ENCODE peak calls at places on chromosome 14, in nine cellular contexts. One of them, this sample, is unnamed.

GRCh38 chr14:20415723-20416622 is 2.7 kb upstream of the TEP1 start:
- DNase-seq in frontal cortex: no peak
- DNase-seq in stimulated activated CD4-positive, alpha-beta T cell treated with anti-CD3 and anti-CD28 coated beads, TNF-alpha, amount 100 ng/mL, for 48 hours: no peak
- DNase-seq in cortex of kidney: no peak
- DNase-seq in NAMALWA: peak; percentile 89
- DNase-seq in stimulated activated CD8-positive, alpha-beta memory T cell treated with anti-CD3 and anti-CD28 coated beads, Interleukin-7, amount 100 ng/mL, for 1 hour: no peak
- DNase-seq in GM13976: peak; percentile 54
- DNase-seq in AG09309: no peak
- DNase-seq in A549: peak; percentile 67
- DNase-seq in this sample: peak; percentile 93

GRCh38 chr14:74516451-74517155 is 23.0 kb downstream of the ISCA2 start:
- DNase-seq in NAMALWA: no peak
- DNase-seq in stimulated activated CD8-positive, alpha-beta memory T cell treated with anti-CD3 and anti-CD28 coated beads, Interleukin-7, amount 100 ng/mL, for 1 hour: no peak
- DNase-seq in stimulated activated CD4-positive, alpha-beta T cell treated with anti-CD3 and anti-CD28 coated beads, TNF-alpha, amount 100 ng/mL, for 48 hours: no peak
- DNase-seq in frontal cortex: no peak
- DNase-seq in GM13976: no peak
- DNase-seq in A549: peak; percentile 24
- DNase-seq in AG09309: no peak
- DNase-seq in cortex of kidney: no peak
- DNase-seq in this sample: no peak

GRCh38 chr14:104827173-104828055 is 26.5 kb downstream of the ZBTB42 start:
- DNase-seq in A549: peak; percentile 76
- DNase-seq in AG09309: no peak
- DNase-seq in NAMALWA: peak; percentile 78
- DNase-seq in stimulated activated CD8-positive, alpha-beta memory T cell treated with anti-CD3 and anti-CD28 coated beads, Interleukin-7, amount 100 ng/mL, for 1 hour: no peak
- DNase-seq in GM13976: peak; percentile 83
- DNase-seq in frontal cortex: no peak
- DNase-seq in stimulated activated CD4-positive, alpha-beta T cell treated with anti-CD3 and anti-CD28 coated beads, TNF-alpha, amount 100 ng/mL, for 48 hours: peak; percentile 52
- DNase-seq in cortex of kidney: no peak
- DNase-seq in this sample: peak; percentile 63

GRCh38 chr14:91348861-91349465 is 68.7 kb downstream of the CCDC88C start:
- DNase-seq in frontal cortex: no peak
- DNase-seq in GM13976: no peak
- DNase-seq in NAMALWA: no peak
- DNase-seq in A549: no peak
- DNase-seq in AG09309: no peak
- DNase-seq in stimulated activated CD8-positive, alpha-beta memory T cell treated with anti-CD3 and anti-CD28 coated beads, Interleukin-7, amount 100 ng/mL, for 1 hour: no peak
- DNase-seq in cortex of kidney: no peak
- DNase-seq in stimulated activated CD4-positive, alpha-beta T cell treated with anti-CD3 and anti-CD28 coated beads, TNF-alpha, amount 100 ng/mL, for 48 hours: no peak
- DNase-seq in this sample: no peak

GRCh38 chr14:94406910-94407309 is 18.5 kb upstream of the SERPINA1 start:
- DNase-seq in cortex of kidney: no peak
- DNase-seq in stimulated activated CD8-positive, alpha-beta memory T cell treated with anti-CD3 and anti-CD28 coated beads, Interleukin-7, amount 100 ng/mL, for 1 hour: no peak
- DNase-seq in A549: no peak
- DNase-seq in stimulated activated CD4-positive, alpha-beta T cell treated with anti-CD3 and anti-CD28 coated beads, TNF-alpha, amount 100 ng/mL, for 48 hours: no peak
- DNase-seq in GM13976: no peak
- DNase-seq in frontal cortex: no peak
- DNase-seq in NAMALWA: no peak
- DNase-seq in AG09309: no peak
- DNase-seq in this sample: no peak

GRCh38 chr14:22748691-22749090 is 17.8 kb upstream of the OXA1L start:
- DNase-seq in AG09309: no peak
- DNase-seq in GM13976: peak; percentile 53
- DNase-seq in A549: no peak
- DNase-seq in stimulated activated CD4-positive, alpha-beta T cell treated with anti-CD3 and anti-CD28 coated beads, TNF-alpha, amount 100 ng/mL, for 48 hours: no peak
- DNase-seq in stimulated activated CD8-positive, alpha-beta memory T cell treated with anti-CD3 and anti-CD28 coated beads, Interleukin-7, amount 100 ng/mL, for 1 hour: no peak
- DNase-seq in NAMALWA: peak; percentile 47
- DNase-seq in frontal cortex: no peak
- DNase-seq in cortex of kidney: no peak
- DNase-seq in this sample: peak; percentile 66

GRCh38 chr14:105315941-105316562 is 1.5 kb downstream of the PACS2 start:
- DNase-seq in NAMALWA: no peak
- DNase-seq in stimulated activated CD4-positive, alpha-beta T cell treated with anti-CD3 and anti-CD28 coated beads, TNF-alpha, amount 100 ng/mL, for 48 hours: no peak
- DNase-seq in GM13976: no peak
- DNase-seq in frontal cortex: peak; percentile 20
- DNase-seq in A549: no peak
- DNase-seq in cortex of kidney: no peak
- DNase-seq in AG09309: no peak
- DNase-seq in stimulated activated CD8-positive, alpha-beta memory T cell treated with anti-CD3 and anti-CD28 coated beads, Interleukin-7, amount 100 ng/mL, for 1 hour: no peak
- DNase-seq in this sample: peak; percentile 39

GRCh38 chr14:94193776-94194175 is 19.7 kb downstream of the PPP4R4 start:
- DNase-seq in AG09309: no peak
- DNase-seq in GM13976: no peak
- DNase-seq in cortex of kidney: no peak
- DNase-seq in A549: no peak
- DNase-seq in frontal cortex: no peak
- DNase-seq in stimulated activated CD4-positive, alpha-beta T cell treated with anti-CD3 and anti-CD28 coated beads, TNF-alpha, amount 100 ng/mL, for 48 hours: no peak
- DNase-seq in stimulated activated CD8-positive, alpha-beta memory T cell treated with anti-CD3 and anti-CD28 coated beads, Interleukin-7, amount 100 ng/mL, for 1 hour: no peak
- DNase-seq in NAMALWA: no peak
- DNase-seq in this sample: no peak

GRCh38 chr14:24514209-24514608 is 6.1 kb upstream of the CMA1 start:
- DNase-seq in NAMALWA: no peak
- DNase-seq in AG09309: no peak
- DNase-seq in stimulated activated CD8-positive, alpha-beta memory T cell treated with anti-CD3 and anti-CD28 coated beads, Interleukin-7, amount 100 ng/mL, for 1 hour: no peak
- DNase-seq in GM13976: no peak
- DNase-seq in frontal cortex: no peak
- DNase-seq in cortex of kidney: no peak
- DNase-seq in A549: no peak
- DNase-seq in stimulated activated CD4-positive, alpha-beta T cell treated with anti-CD3 and anti-CD28 coated beads, TNF-alpha, amount 100 ng/mL, for 48 hours: no peak
- DNase-seq in this sample: no peak

GRCh38 chr14:89252887-89253532 is 164.0 kb downstream of the FOXN3 start:
- DNase-seq in A549: peak; percentile 11
- DNase-seq in AG09309: no peak
- DNase-seq in stimulated activated CD8-positive, alpha-beta memory T cell treated with anti-CD3 and anti-CD28 coated beads, Interleukin-7, amount 100 ng/mL, for 1 hour: no peak
- DNase-seq in stimulated activated CD4-positive, alpha-beta T cell treated with anti-CD3 and anti-CD28 coated beads, TNF-alpha, amount 100 ng/mL, for 48 hours: no peak
- DNase-seq in GM13976: no peak
- DNase-seq in NAMALWA: no peak
- DNase-seq in frontal cortex: peak; percentile 31
- DNase-seq in cortex of kidney: no peak
- DNase-seq in this sample: peak; percentile 5

GRCh38 chr14:100222219-100223093 is 16.5 kb upstream of the YY1 start:
- DNase-seq in frontal cortex: no peak
- DNase-seq in NAMALWA: peak; percentile 30
- DNase-seq in GM13976: no peak
- DNase-seq in AG09309: no peak
- DNase-seq in cortex of kidney: no peak
- DNase-seq in stimulated activated CD8-positive, alpha-beta memory T cell treated with anti-CD3 and anti-CD28 coated beads, Interleukin-7, amount 100 ng/mL, for 1 hour: no peak
- DNase-seq in stimulated activated CD4-positive, alpha-beta T cell treated with anti-CD3 and anti-CD28 coated beads, TNF-alpha, amount 100 ng/mL, for 48 hours: no peak
- DNase-seq in A549: no peak
- DNase-seq in this sample: peak; percentile 57

GRCh38 chr14:71688576-71688975 is 243.7 kb upstream of the RGS6 start:
- DNase-seq in stimulated activated CD8-positive, alpha-beta memory T cell treated with anti-CD3 and anti-CD28 coated beads, Interleukin-7, amount 100 ng/mL, for 1 hour: no peak
- DNase-seq in A549: no peak
- DNase-seq in frontal cortex: no peak
- DNase-seq in GM13976: no peak
- DNase-seq in cortex of kidney: no peak
- DNase-seq in AG09309: no peak
- DNase-seq in NAMALWA: no peak
- DNase-seq in stimulated activated CD4-positive, alpha-beta T cell treated with anti-CD3 and anti-CD28 coated beads, TNF-alpha, amount 100 ng/mL, for 48 hours: no peak
- DNase-seq in this sample: no peak

GRCh38 chr14:26995301-26995700 is 397.5 kb upstream of the NOVA1 start:
- DNase-seq in stimulated activated CD4-positive, alpha-beta T cell treated with anti-CD3 and anti-CD28 coated beads, TNF-alpha, amount 100 ng/mL, for 48 hours: no peak
- DNase-seq in stimulated activated CD8-positive, alpha-beta memory T cell treated with anti-CD3 and anti-CD28 coated beads, Interleukin-7, amount 100 ng/mL, for 1 hour: no peak
- DNase-seq in A549: no peak
- DNase-seq in NAMALWA: no peak
- DNase-seq in cortex of kidney: no peak
- DNase-seq in AG09309: no peak
- DNase-seq in GM13976: no peak
- DNase-seq in frontal cortex: no peak
- DNase-seq in this sample: no peak